ENCODE peak calls at places on chromosome 14, in four cellular contexts. R is Panc1, S is Peyer's patch, W is A549. U is an unnamed sample. For H3K4me1, the result is how much of the 10 kb centered on the place peaks cover.

GRCh38 chr14:92676031-92676430 is 72.4 kb downstream of the LGMN start:
- DNase-seq in R (no peak), S (no peak), W (no peak), U (no peak)

GRCh38 chr14:44866770-44867169 is 95.0 kb downstream of the KLHL28 start:
- DNase-seq in R (no peak), S (no peak), W (no peak), U (no peak)

GRCh38 chr14:71206766-71207371 is 299.6 kb downstream of the PCNX1 start:
- DNase-seq in R (no peak), S (no peak), W (peak), U (peak)

GRCh38 chr14:92121207-92121669 is 268 bp downstream of the NDUFB1 start:
- DNase-seq in R (no peak), S (no peak), W (peak), U (peak)

GRCh38 chr14:39315859-39316444 is 82.2 kb downstream of the MIA2 start:
- DNase-seq in R (no peak), S (no peak), W (no peak), U (no peak)

GRCh38 chr14:96925422-96925821 is 128.2 kb downstream of the VRK1 start:
- DNase-seq in R (no peak), S (no peak), W (no peak), U (no peak)

GRCh38 chr14:81655423-81656314 is 122.0 kb upstream of the SEL1L start:
- DNase-seq in R (no peak), S (no peak), W (peak), U (peak)

GRCh38 chr14:26597136-26598080 is at the start of gene NOVA1:
- DNase-seq in R (no peak), S (peak), W (peak), U (peak)

DNA sequence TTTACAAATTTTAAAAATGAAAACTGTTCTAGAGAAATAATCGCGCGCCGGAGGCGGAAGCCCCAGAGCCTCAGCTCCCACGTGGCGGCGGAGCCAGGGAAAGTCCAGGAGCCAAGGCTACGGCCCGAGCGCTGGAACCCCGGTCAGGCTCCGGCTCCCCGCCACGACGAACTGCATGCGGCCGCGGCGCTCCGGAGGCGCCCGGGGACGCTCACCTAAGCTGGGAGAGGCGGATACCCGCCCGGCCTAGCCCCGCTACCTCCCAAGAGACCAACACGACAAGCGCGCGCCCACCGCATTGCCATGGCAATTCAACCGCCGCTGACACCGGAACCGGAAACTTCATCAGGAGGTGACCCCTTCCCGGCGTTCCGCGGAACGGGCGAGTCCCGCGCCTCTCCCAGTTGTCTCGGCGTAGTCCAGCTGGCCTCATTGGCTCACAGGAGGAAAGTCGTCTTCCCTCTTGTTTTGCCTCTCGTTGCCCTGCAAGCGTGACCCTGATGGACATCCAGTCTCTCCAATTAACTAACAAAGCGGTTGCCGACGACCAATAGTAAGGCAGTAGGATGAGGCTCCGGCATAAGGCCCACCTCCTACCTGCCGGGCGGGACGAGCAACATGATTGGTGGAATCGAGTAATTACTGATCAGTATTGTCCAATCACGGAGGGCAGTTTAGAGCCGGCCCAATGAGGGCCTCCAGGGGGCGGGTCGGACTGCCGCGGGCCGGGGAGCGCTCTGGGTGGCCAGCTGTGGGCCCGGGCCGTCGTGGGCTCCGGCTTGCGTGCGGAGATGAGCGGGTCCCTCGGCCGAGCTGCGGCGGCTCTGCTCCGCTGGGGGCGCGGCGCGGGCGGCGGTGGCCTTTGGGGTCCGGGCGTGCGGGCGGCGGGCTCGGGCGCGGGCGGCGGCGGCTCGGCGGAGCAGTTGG is at the start of gene GLRX5:
- DNase-seq in R (peak), S (peak), W (peak), U (peak)
- TF ChIP-seq CTCF in R (no peak), S (no peak), W (no peak), U (no peak)

DNA sequence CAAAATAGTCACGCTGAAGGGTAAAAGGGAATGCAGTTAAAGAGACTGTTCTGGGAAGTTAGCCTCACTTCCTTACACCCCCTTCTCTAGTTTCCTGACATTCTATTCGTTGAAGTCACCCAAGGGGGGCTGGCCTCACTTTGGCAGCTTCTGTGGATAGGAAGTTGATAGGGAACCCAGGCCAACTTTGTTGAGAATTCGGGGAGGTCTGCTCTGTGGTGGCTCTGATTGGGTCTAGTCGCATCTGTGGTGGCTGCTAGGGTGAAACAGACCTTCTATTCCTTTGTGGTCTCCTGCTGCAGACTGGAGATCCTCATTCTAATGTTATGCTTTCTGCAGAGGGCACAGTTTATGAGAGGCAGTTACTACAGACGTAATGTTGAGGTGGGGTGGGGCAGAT is 28.8 kb upstream of the GZMB start:
- DNase-seq in R (no peak), S (no peak), W (no peak), U (no peak)
- H3K27ac ChIP-seq in R (no peak), S (no peak), W (no peak), U (no peak)

GRCh38 chr14:24337144-24337823 is 2.4 kb upstream of the ADCY4 start:
- DNase-seq in R (no peak), S (no peak), W (no peak), U (no peak)
- H3K4me1 ChIP-seq in R (under half), S (under half), W (under half), U (under half)

DNA sequence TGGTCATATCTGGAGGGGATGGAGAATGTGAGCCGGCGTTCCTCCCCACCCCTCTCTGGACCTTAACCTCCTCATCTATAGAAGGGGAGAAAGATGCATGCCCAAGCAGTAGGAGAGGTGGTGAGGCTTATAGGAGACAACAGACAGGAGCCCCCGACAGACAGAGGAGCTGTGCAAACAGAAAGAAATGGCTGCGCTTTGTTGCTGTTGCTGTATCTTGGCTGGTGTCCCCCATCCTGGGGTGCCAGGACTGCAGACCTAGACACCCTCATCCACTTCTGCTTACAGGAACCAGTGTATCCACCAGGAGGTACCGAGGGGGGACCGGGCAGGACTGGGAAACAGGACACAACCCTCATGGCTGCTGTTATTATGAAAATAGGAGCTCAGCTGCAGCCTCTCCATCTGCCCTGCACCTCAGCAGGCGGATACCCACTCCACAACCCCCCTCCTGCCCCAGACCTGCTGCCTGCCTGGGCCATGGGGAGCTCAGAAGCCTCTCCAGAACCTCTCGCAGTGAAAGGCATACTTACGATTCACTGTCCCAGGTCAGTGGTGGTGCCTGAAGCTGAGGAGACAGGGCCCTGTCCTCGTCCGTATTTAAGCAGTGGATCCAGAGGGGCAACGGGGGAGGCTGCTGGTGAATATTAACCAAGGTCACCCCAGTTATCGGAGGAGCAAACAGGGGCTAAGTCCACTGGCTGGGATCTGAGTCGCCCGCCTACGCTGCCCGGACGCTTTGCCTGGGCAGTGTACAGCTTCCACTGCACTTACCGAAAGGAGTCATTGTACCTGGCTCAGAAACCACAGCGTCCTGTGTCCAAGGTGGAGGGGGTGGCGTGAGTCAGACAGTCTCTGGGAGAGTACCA is at the start of gene SERPINA1:
- DNase-seq in R (no peak), S (peak), W (no peak), U (peak)
- TF ChIP-seq CTCF in R (no peak), S (no peak), W (no peak), U (no peak)

GRCh38 chr14:104975481-104976197 is 2.5 kb downstream of the AHNAK2 start:
- DNase-seq in R (no peak), S (no peak), W (peak), U (no peak)

GRCh38 chr14:104977681-104978647 is at the start of gene AHNAK2:
- DNase-seq in R (no peak), S (peak), W (peak), U (peak)

GRCh38 chr14:104974665-104975390 is 3.3 kb downstream of the AHNAK2 start:
- DNase-seq in R (no peak), S (peak), W (no peak), U (no peak)

GRCh38 chr14:104977008-104977680 is 1.0 kb downstream of the AHNAK2 start:
- DNase-seq in R (no peak), S (peak), W (peak), U (no peak)

GRCh38 chr14:104976198-104977007 is 1.8 kb downstream of the AHNAK2 start:
- DNase-seq in R (no peak), S (peak), W (peak), U (peak)
- H3K27ac ChIP-seq in R (peak), S (no peak), W (peak), U (no peak)

GRCh38 chr14:102479107-102479506 is 30.5 kb downstream of the ANKRD9 start:
- DNase-seq in R (no peak), S (no peak), W (no peak), U (no peak)
- H3K4me1 ChIP-seq in R (under half), S (under half), W (under half), U (under half)

U was measured in foreskin keratinocyte.